ENCODE peak calls at places on chromosomes 6 and 20, in five cellular contexts. One of them, this sample, is unnamed.

GRCh38 chr20:25584905-25585704 is at the start of gene NINL:
- DNase-seq in AG10803: peak
- DNase-seq in adrenal gland: peak
- DNase-seq in OCI-LY7: no peak
- DNase-seq in cardiac fibroblast: peak
- DNase-seq in this sample: peak

GRCh38 chr6:96766769-96767168 is 70.5 kb downstream of the GPR63 start:
- DNase-seq in cardiac fibroblast: no peak
- DNase-seq in adrenal gland: no peak
- DNase-seq in AG10803: no peak
- DNase-seq in OCI-LY7: no peak
- DNase-seq in this sample: no peak

GRCh38 chr6:21349834-21350233 is 243.7 kb upstream of the SOX4 start:
- DNase-seq in OCI-LY7: no peak
- DNase-seq in adrenal gland: no peak
- DNase-seq in cardiac fibroblast: no peak
- DNase-seq in AG10803: no peak
- DNase-seq in this sample: no peak

GRCh38 chr6:146543211-146543939 is at the start of gene RAB32:
- DNase-seq in AG10803: peak
- DNase-seq in OCI-LY7: no peak
- DNase-seq in adrenal gland: peak
- DNase-seq in cardiac fibroblast: peak
- DNase-seq in this sample: peak

GRCh38 chr6:121430514-121431460 is 4.7 kb upstream of the GJA1 start:
- DNase-seq in cardiac fibroblast: peak
- DNase-seq in AG10803: peak
- DNase-seq in OCI-LY7: no peak
- DNase-seq in adrenal gland: no peak
- DNase-seq in this sample: no peak

GRCh38 chr20:40160151-40160550 is 528.9 kb downstream of the MAFB start:
- DNase-seq in AG10803: peak
- DNase-seq in adrenal gland: peak
- DNase-seq in OCI-LY7: peak
- DNase-seq in cardiac fibroblast: peak
- DNase-seq in this sample: peak

GRCh38 chr20:48716541-48716940 is 111.3 kb downstream of the PREX1 start:
- DNase-seq in cardiac fibroblast: no peak
- DNase-seq in AG10803: no peak
- DNase-seq in adrenal gland: no peak
- DNase-seq in OCI-LY7: no peak
- DNase-seq in this sample: no peak

GRCh38 chr6:99151634-99152344 is 197.7 kb downstream of the FAXC start:
- DNase-seq in OCI-LY7: peak
- DNase-seq in AG10803: peak
- DNase-seq in adrenal gland: peak
- DNase-seq in cardiac fibroblast: peak
- DNase-seq in this sample: no peak

GRCh38 chr6:35158520-35158919 is 17.4 kb upstream of the TCP11 start:
- DNase-seq in AG10803: no peak
- DNase-seq in cardiac fibroblast: no peak
- DNase-seq in OCI-LY7: no peak
- DNase-seq in adrenal gland: no peak
- DNase-seq in this sample: no peak

GRCh38 chr6:28794175-28795002 is 129.4 kb downstream of the TRIM27 start:
- DNase-seq in OCI-LY7: peak
- DNase-seq in AG10803: peak
- DNase-seq in cardiac fibroblast: peak
- DNase-seq in adrenal gland: no peak
- DNase-seq in this sample: no peak

GRCh38 chr6:105458552-105458951 is 55.7 kb upstream of the PREP start:
- DNase-seq in cardiac fibroblast: peak
- DNase-seq in AG10803: no peak
- DNase-seq in adrenal gland: no peak
- DNase-seq in OCI-LY7: no peak
- DNase-seq in this sample: no peak

GRCh38 chr20:12171927-12172581 is 254.4 kb downstream of the BTBD3 start:
- DNase-seq in AG10803: peak
- DNase-seq in OCI-LY7: no peak
- DNase-seq in cardiac fibroblast: peak
- DNase-seq in adrenal gland: no peak
- DNase-seq in this sample: peak

GRCh38 chr6:121897337-121897760 is 461.9 kb downstream of the GJA1 start:
- DNase-seq in AG10803: no peak
- DNase-seq in OCI-LY7: no peak
- DNase-seq in adrenal gland: no peak
- DNase-seq in cardiac fibroblast: peak
- DNase-seq in this sample: no peak

GRCh38 chr6:146026873-146027272 is 2.0 kb upstream of the GRM1 start:
- DNase-seq in OCI-LY7: no peak
- DNase-seq in adrenal gland: no peak
- DNase-seq in cardiac fibroblast: no peak
- DNase-seq in AG10803: no peak
- DNase-seq in this sample: no peak

GRCh38 chr20:60062431-60063336 is 104.5 kb downstream of the CDH26 start:
- DNase-seq in cardiac fibroblast: peak
- DNase-seq in OCI-LY7: no peak
- DNase-seq in AG10803: peak
- DNase-seq in adrenal gland: peak
- DNase-seq in this sample: peak

GRCh38 chr20:52331655-52332054 is 140.1 kb upstream of the ZFP64 start:
- DNase-seq in OCI-LY7: no peak
- DNase-seq in AG10803: no peak
- DNase-seq in cardiac fibroblast: no peak
- DNase-seq in adrenal gland: no peak
- DNase-seq in this sample: no peak

GRCh38 chr6:157037165-157037564 is 260.0 kb downstream of the ARID1B start:
- DNase-seq in OCI-LY7: no peak
- DNase-seq in adrenal gland: no peak
- DNase-seq in AG10803: no peak
- DNase-seq in cardiac fibroblast: no peak
- DNase-seq in this sample: no peak

GRCh38 chr20:9689041-9689440 is 149.8 kb downstream of the PAK5 start:
- DNase-seq in AG10803: no peak
- DNase-seq in cardiac fibroblast: no peak
- DNase-seq in OCI-LY7: no peak
- DNase-seq in adrenal gland: no peak
- DNase-seq in this sample: no peak

GRCh38 chr20:52083627-52084232 is 107.8 kb downstream of the ZFP64 start:
- DNase-seq in adrenal gland: peak
- DNase-seq in cardiac fibroblast: peak
- DNase-seq in AG10803: peak
- DNase-seq in OCI-LY7: peak
- DNase-seq in this sample: peak

GRCh38 chr6:882084-882598 is 189.2 kb upstream of the EXOC2 start:
- DNase-seq in cardiac fibroblast: no peak
- DNase-seq in OCI-LY7: no peak
- DNase-seq in adrenal gland: no peak
- DNase-seq in AG10803: no peak
- DNase-seq in this sample: no peak

GRCh38 chr6:32393660-32394420 is 13.1 kb downstream of the BTNL2 start:
- DNase-seq in cardiac fibroblast: peak
- DNase-seq in OCI-LY7: no peak
- DNase-seq in AG10803: no peak
- DNase-seq in adrenal gland: peak
- DNase-seq in this sample: no peak

GRCh38 chr6:36126121-36126520 is 4.2 kb upstream of the MAPK13 start:
- DNase-seq in adrenal gland: peak
- DNase-seq in OCI-LY7: no peak
- DNase-seq in cardiac fibroblast: no peak
- DNase-seq in AG10803: no peak
- DNase-seq in this sample: no peak

GRCh38 chr6:143545976-143546547 is 34.5 kb upstream of the FUCA2 start:
- DNase-seq in adrenal gland: no peak
- DNase-seq in OCI-LY7: no peak
- DNase-seq in cardiac fibroblast: no peak
- DNase-seq in AG10803: peak
- DNase-seq in this sample: no peak

GRCh38 chr6:30844118-30844535 is 40.2 kb upstream of the DDR1 start:
- DNase-seq in OCI-LY7: no peak
- DNase-seq in adrenal gland: no peak
- DNase-seq in AG10803: peak
- DNase-seq in cardiac fibroblast: no peak
- DNase-seq in this sample: no peak

GRCh38 chr20:57229490-57229889 is 37.0 kb downstream of the BMP7 start:
- DNase-seq in AG10803: no peak
- DNase-seq in cardiac fibroblast: no peak
- DNase-seq in adrenal gland: no peak
- DNase-seq in OCI-LY7: no peak
- DNase-seq in this sample: no peak

GRCh38 chr6:118548136-118548535 is at the start of gene PLN:
- DNase-seq in AG10803: no peak
- DNase-seq in adrenal gland: no peak
- DNase-seq in OCI-LY7: no peak
- DNase-seq in cardiac fibroblast: peak
- DNase-seq in this sample: no peak

GRCh38 chr6:3726421-3726820 is 25.1 kb downstream of the PXDC1 start:
- DNase-seq in AG10803: no peak
- DNase-seq in adrenal gland: no peak
- DNase-seq in OCI-LY7: no peak
- DNase-seq in cardiac fibroblast: no peak
- DNase-seq in this sample: no peak

GRCh38 chr20:40470313-40471260 is 218.4 kb downstream of the MAFB start:
- DNase-seq in adrenal gland: no peak
- DNase-seq in OCI-LY7: no peak
- DNase-seq in AG10803: no peak
- DNase-seq in cardiac fibroblast: no peak
- DNase-seq in this sample: peak

GRCh38 chr6:71403422-71404134 is 115.0 kb downstream of the OGFRL1 start:
- DNase-seq in cardiac fibroblast: peak
- DNase-seq in OCI-LY7: no peak
- DNase-seq in AG10803: no peak
- DNase-seq in adrenal gland: no peak
- DNase-seq in this sample: no peak

GRCh38 chr6:83954371-83954770 is 79.2 kb upstream of the MRAP2 start:
- DNase-seq in cardiac fibroblast: no peak
- DNase-seq in AG10803: no peak
- DNase-seq in OCI-LY7: no peak
- DNase-seq in adrenal gland: no peak
- DNase-seq in this sample: no peak

DNA sequence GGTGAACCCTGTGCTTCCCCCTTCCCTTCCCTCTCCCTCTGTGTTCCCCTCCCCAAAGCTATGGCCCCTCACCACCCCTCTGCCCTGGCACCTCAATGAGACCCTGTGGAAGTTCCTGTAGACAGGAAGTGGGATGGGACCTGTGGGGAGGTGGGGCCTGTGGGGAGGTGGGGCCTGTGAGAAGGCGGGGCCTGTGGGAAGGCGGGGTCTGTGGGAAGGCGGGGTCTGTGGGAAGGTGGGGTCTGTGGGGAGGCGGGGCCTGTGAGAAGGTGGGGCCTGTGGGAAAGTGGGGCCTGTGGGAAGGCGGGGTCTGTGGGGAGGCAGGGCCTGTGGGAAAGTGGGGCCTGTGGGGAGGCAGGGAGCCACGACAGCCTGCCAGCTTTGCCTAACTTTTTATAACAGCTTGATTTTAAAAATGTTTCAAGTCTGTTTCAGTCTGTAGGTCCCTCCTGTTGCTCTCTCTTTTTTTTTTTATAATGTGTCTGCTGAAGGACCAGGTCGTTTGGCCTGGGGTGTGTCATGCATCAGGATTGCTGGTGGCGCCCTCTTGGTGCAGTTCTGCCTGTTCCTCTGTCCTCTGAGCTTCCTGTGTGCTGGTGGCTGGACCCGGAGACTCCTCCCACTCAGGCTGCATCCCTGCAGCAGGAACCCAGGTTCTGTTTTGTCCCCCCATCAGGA is 70.5 kb upstream of the SLCO4A1 start:
- DNase-seq in adrenal gland: no peak
- DNase-seq in cardiac fibroblast: no peak
- DNase-seq in OCI-LY7: peak
- DNase-seq in AG10803: no peak
- DNase-seq in this sample: no peak
- TF ChIP-seq CTCF in adrenal gland: no peak
- TF ChIP-seq CTCF in cardiac fibroblast: no peak
- TF ChIP-seq CTCF in OCI-LY7: peak
- TF ChIP-seq CTCF in AG10803: no peak
- TF ChIP-seq CTCF in this sample: no peak

DNA sequence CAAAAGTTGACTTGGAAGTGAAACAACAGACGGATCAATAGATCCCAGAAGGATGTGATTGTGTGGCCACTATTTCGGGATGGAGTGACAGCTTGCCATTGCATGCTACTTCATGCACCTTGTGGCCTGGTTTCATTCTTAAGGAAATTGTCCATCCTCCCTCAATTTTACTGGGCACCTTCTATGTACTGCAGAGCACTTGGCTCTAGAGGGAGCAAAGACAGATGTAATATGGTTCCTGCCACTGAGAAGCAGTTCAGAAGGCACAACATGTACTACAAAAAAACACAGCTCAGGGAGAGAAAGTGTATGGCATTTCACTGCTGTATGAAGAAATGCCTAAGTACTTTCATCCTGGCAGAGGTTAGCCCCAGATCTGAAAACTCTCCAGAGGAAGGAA is 91.9 kb downstream of the FOXA2 start:
- DNase-seq in AG10803: no peak
- DNase-seq in cardiac fibroblast: no peak
- DNase-seq in OCI-LY7: no peak
- DNase-seq in adrenal gland: no peak
- DNase-seq in this sample: no peak
- TF ChIP-seq CTCF in AG10803: no peak
- TF ChIP-seq CTCF in cardiac fibroblast: no peak
- TF ChIP-seq CTCF in OCI-LY7: no peak
- TF ChIP-seq CTCF in adrenal gland: no peak
- TF ChIP-seq CTCF in this sample: no peak

DNA sequence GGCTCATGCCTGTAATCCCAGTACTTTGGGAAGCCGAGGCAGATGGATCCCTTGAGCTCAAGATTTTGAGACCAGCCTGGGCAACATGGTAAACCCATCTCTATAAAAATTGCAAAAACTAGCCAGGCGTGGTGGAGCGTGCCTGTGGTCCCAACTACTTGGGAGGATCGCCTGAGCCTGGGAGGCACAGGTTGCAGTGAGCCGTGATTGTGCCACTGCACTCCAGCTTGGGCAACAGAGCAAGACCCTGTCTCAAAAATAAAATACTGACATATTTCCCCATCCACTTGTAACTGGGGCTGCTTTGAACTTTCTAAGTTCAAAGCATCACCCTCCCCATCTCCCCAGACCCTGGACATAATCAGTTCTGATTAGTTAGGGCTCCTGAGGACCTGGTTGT is 7.2 kb upstream of the MMP9 start:
- DNase-seq in cardiac fibroblast: no peak
- DNase-seq in adrenal gland: no peak
- DNase-seq in AG10803: no peak
- DNase-seq in OCI-LY7: no peak
- DNase-seq in this sample: no peak
- TF ChIP-seq CTCF in cardiac fibroblast: no peak
- TF ChIP-seq CTCF in adrenal gland: no peak
- TF ChIP-seq CTCF in AG10803: no peak
- TF ChIP-seq CTCF in OCI-LY7: no peak
- TF ChIP-seq CTCF in this sample: no peak

DNA sequence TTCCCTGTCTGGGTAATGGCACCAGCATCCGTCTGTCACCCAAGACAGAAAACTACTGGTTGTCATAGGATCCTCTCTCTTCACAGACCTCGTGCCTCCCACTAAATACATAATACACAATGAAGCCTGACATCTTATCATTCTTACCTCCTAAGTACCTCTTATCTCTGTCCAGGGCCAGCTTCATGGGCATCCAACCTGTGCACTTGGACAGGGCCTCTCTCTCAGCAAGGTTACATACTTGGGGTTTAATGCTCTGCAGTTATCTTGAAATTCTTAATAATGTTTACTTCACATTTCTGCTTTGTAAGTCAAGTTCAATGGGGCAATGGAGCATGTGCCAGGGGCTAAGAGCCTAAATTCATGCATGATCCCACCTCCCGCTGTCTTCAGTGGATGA is 30.8 kb upstream of the KLHL31 start:
- DNase-seq in AG10803: no peak
- DNase-seq in adrenal gland: no peak
- DNase-seq in OCI-LY7: no peak
- DNase-seq in cardiac fibroblast: no peak
- DNase-seq in this sample: no peak
- TF ChIP-seq CTCF in AG10803: no peak
- TF ChIP-seq CTCF in adrenal gland: no peak
- TF ChIP-seq CTCF in OCI-LY7: no peak
- TF ChIP-seq CTCF in cardiac fibroblast: no peak
- TF ChIP-seq CTCF in this sample: no peak

This sample was measured in uterus.